ENCODE peak calls at places on chromosomes 16 and 17, in five cellular contexts. Y is progenitor cell of endocrine pancreas, P is lung, D is coronary artery, U is heart right ventricle. C is an unnamed sample.

GRCh38 chr16:85014311-85014710 is 3.0 kb upstream of the ZDHHC7 start:
- DNase-seq in D (no peak), P (no peak), Y (no peak), U (no peak), C (no peak)

GRCh38 chr17:64599187-64599676 is 62.9 kb downstream of the SMURF2 start:
- DNase-seq in P (peak; percentile 33), Y (no peak), D (no peak), U (no peak), C (no peak)

GRCh38 chr17:1347681-1348318 is 52.2 kb downstream of the YWHAE start:
- DNase-seq in D (no peak), P (no peak), Y (no peak), U (no peak), C (no peak)

GRCh38 chr17:68061512-68062313 is 26.2 kb downstream of the KPNA2 start:
- DNase-seq in Y (no peak), U (no peak), P (no peak), D (no peak), C (no peak)

GRCh38 chr17:17067277-17067676 is 25.0 kb downstream of the MPRIP start:
- DNase-seq in P (no peak), D (no peak), Y (no peak), U (no peak), C (no peak)

GRCh38 chr17:35023538-35023937 is 40.0 kb downstream of the RFFL start:
- DNase-seq in D (no peak), Y (no peak), P (no peak), U (no peak), C (no peak)

GRCh38 chr16:14205666-14206065 is 134.5 kb downstream of the MRTFB start:
- DNase-seq in P (no peak), Y (no peak), U (no peak), D (no peak), C (no peak)

GRCh38 chr16:86225905-86226371 is 284.4 kb upstream of the FOXF1 start:
- DNase-seq in D (no peak), Y (no peak), U (no peak), P (no peak), C (no peak)

GRCh38 chr16:5584100-5584499 is 486.5 kb upstream of the EEF2KMT start:
- DNase-seq in U (no peak), D (no peak), Y (no peak), P (no peak), C (no peak)

GRCh38 chr16:89456412-89456811 is 33.9 kb downstream of the ANKRD11 start:
- DNase-seq in U (no peak), Y (no peak), P (no peak), D (no peak), C (no peak)

GRCh38 chr16:3095869-3096268 is 3.2 kb downstream of the ZSCAN10 start:
- DNase-seq in D (no peak), Y (no peak), P (no peak), U (no peak), C (no peak)
- TF ChIP-seq CTCF in D (no peak), Y (peak; percentile 19), P (no peak), U (no peak), C (peak; percentile 30)

DNA sequence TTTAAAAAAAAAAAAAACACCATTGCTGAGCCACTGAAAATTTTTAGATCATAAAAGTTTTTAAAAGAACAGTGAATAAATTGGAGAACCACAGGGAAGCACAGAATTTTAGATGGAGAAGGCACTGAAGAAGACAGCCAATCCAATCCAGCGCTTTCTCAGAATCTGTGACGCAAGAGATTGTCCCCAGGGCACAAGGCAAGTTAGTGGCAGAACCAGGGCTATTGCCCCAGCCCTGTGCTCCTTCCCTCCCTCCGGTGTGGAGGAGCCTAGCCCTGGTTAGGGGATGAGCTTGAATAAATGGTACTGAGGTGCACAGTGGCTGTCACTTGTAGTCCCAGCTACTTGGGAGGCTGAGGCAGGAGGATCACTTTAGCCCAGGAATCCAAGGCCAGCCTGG is 108.3 kb downstream of the ZNF423 start:
- DNase-seq in D (no peak), P (no peak), Y (no peak), U (no peak), C (no peak)
- TF ChIP-seq CTCF in D (no peak), P (no peak), Y (no peak), U (no peak), C (no peak)

GRCh38 chr16:69108905-69109252 is 3.4 kb downstream of the HAS3 start:
- DNase-seq in U (no peak), Y (no peak), D (no peak), P (no peak), C (no peak)

GRCh38 chr16:69106491-69107291 is 1.2 kb downstream of the HAS3 start:
- DNase-seq in D (no peak), U (no peak), P (no peak), Y (no peak), C (no peak)

GRCh38 chr16:69108069-69108904 is 2.8 kb downstream of the HAS3 start:
- DNase-seq in D (no peak), U (no peak), Y (no peak), P (no peak), C (no peak)

GRCh38 chr16:69107311-69107962 is 2.0 kb downstream of the HAS3 start:
- DNase-seq in Y (no peak), P (peak; percentile 51), U (peak; percentile 51), D (no peak), C (no peak)

DNA sequence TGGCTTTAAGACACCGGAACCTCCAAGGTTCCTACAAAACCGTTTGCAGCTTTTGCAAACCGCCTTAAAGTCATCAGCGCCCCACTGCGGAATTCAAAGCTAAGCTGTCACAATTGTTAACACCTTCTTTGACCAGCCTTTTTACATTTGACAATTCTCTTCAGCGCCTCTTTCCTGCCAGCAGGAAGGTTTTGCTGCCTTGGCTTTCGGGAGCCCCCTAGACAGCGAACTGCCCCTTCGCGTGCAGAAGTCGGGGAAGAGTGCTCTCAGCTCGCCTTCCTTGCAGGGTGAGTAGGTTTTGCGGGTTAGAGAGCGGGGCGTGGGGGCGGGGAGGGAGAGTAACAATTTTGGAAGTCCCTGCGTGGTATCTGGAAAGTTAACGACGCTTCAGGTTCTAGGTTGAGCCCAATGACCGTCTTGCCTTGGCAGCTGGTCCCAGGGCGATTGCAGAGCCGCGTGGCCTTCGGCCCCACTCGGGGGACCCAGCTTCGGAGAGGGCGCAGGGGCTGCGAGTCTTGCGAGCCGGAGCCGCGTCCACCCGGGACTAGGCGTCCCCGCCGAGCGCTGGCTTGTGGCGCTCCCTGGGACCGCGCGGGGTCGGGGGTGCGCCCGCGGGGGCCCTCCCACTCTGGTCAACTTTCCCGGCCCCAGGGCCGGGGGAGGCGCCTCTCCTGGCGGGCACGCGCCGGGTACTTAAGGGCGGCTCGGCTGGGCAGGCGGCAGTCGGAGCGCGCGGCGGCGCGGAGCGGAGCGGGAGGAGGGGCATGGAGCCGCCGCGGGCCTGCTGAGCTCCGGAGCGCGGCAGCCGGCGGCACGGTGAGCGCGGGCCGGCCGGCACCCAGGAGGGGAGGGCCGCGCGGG is at the start of gene HAS3:
- DNase-seq in D (no peak), Y (peak; percentile 53), U (peak; percentile 52), P (peak; percentile 71), C (no peak)
- TF ChIP-seq CTCF in D (no peak), Y (peak; percentile 4), U (no peak), P (peak; percentile 1), C (peak; percentile 55)

GRCh38 chr16:55647798-55648197 is 8.0 kb upstream of the SLC6A2 start:
- DNase-seq in P (no peak), Y (no peak), U (no peak), D (no peak), C (no peak)
- TF ChIP-seq CTCF in P (no peak), Y (no peak), U (no peak), D (no peak), C (no peak)

DNA sequence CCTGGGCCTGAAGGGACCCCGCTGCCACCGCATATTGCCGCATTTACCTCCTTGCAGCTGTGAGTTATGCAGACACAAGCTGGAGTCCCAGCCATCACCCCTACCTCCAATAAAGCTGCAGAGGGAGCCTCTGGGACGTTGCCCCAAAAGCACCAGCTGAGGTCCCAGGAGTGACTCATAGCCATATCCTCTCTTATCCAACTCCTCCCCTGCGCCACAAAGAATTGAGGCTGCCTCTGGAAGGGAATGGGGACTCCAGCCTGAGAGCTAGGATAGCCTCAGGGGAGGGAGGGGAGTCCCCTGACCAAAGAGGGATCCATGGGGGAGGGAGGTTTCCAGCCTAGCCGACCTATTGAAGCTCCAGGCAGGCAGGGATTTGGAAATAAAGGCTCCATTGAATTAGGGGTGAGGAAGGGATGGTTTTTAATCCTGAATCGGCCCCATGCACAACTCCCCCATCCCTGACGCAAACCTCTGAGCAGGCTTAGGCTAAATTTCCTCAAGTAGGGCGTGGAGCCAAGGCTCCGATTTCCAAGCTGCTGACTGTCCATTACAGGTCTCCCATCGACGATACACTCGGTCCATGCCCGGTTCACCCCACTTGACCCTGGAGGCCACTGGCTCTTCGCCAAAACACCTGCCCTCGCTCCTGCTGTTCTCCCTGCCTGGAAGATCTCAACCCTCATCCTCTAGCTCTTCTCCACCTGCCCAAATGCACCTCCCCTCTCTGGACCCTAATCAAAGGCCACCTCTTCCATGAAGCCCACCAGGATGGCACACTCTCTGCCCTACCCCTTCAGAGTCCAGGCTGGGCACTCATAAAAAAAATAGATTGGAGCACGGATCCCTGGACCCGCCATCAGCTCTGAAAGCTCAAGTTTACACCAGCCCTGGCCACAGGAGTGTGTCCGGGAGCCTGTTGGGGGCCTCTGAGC is 27.5 kb downstream of the PIMREG start:
- DNase-seq in P (no peak), Y (no peak), D (no peak), U (no peak), C (no peak)
- TF ChIP-seq CTCF in P (no peak), Y (no peak), D (no peak), U (no peak), C (no peak)

DNA sequence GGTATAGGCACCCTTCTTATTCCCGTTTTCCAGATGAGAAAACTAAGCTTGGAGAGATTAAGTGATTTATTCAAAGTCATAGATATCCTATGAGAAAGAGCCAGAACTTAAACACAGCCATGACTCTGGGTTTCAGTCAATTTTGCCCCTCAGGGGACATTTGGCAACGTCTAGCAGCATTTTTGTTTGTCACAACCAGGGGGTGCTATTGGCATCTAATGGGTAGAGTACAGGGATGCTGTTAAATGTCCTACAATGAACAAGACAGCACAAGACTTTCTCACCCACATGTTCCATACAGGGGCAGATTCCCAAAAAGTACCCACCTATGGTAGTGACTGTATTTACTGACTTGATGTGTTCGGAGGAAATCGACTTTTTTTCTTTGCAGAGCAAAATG is 4.8 kb upstream of the SHISA9 start:
- DNase-seq in Y (no peak), U (no peak), D (no peak), P (no peak), C (no peak)
- TF ChIP-seq CTCF in Y (peak; percentile 62), U (no peak), D (no peak), P (no peak), C (peak; percentile 38)

DNA sequence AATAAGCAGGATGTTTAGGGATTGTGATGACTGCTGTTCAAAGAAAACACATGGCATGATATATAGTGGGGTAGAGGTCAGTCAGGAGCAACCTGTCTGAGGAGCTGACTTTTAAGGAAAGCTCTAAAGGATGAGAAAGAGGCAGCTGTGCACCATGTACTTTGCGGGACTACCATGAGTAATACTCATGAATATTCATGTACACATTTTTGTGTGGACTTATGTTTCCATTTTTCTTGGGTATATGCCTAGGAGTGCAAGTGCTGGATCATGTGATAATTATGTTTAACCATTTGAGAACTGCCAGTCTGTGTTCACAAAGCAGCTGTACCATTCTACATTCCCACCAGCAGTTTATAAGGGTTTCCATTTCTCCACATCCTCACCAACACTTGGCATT is 35.8 kb downstream of the BEAN1 start:
- DNase-seq in P (no peak), U (no peak), D (no peak), Y (no peak), C (no peak)
- TF ChIP-seq CTCF in P (no peak), U (no peak), D (no peak), Y (no peak), C (no peak)

GRCh38 chr17:79984877-79985276 is 50.8 kb downstream of the TBC1D16 start:
- DNase-seq in P (no peak), U (no peak), Y (no peak), D (no peak), C (no peak)
- TF ChIP-seq CTCF in P (no peak), U (no peak), Y (no peak), D (no peak), C (no peak)